ENCODE peak calls at places on chromosomes 5 and 9, in six cellular contexts. F is Caki2; R is naive thymus-derived CD8-positive, alpha-beta T cell; D is body of pancreas; G is NCI-H187 treated with DMSO at 0.1 percent for 48 hours; A is CD8-positive, alpha-beta memory T cell. E is an unnamed sample.

GRCh38 chr9:91131433-91131839 is 230.3 kb downstream of the AUH start:
- DNase-seq in F (peak; percentile 69), R (no peak), D (no peak), G (no peak), A (peak; percentile 14), E (peak; percentile 92)

GRCh38 chr5:2919310-2920018 is 168.0 kb upstream of the IRX2 start:
- DNase-seq in F (no peak), R (no peak), D (no peak), G (no peak), A (no peak), E (no peak)

GRCh38 chr9:22457448-22457847 is 10.8 kb downstream of the DMRTA1 start:
- DNase-seq in F (no peak), R (no peak), D (peak; percentile 22), G (no peak), A (no peak), E (no peak)

GRCh38 chr5:149969181-149969950 is 8.8 kb downstream of the SLC26A2 start:
- DNase-seq in F (no peak), R (no peak), D (no peak), G (no peak), A (no peak), E (no peak)

GRCh38 chr9:121557581-121558422 is 58.2 kb upstream of the GGTA1 start:
- DNase-seq in F (peak; percentile 86), R (no peak), D (peak; percentile 60), G (no peak), A (no peak), E (peak; percentile 89)

GRCh38 chr5:167785896-167786295 is 505.5 kb upstream of the WWC1 start:
- DNase-seq in F (no peak), R (no peak), D (no peak), G (no peak), A (no peak), E (no peak)

GRCh38 chr5:80619081-80619480 is 35.4 kb upstream of the MSH3 start:
- DNase-seq in F (no peak), R (no peak), D (no peak), G (no peak), A (no peak), E (no peak)

GRCh38 chr5:133827001-133827400 is 141.4 kb downstream of the C5orf15 start:
- DNase-seq in F (peak; percentile 80), R (no peak), D (peak; percentile 45), G (peak; percentile 80), A (no peak), E (no peak)

GRCh38 chr9:99490736-99491135 is 268.7 kb downstream of the SEC61B start:
- DNase-seq in F (no peak), R (no peak), D (no peak), G (no peak), A (no peak), E (peak; percentile 89)

GRCh38 chr5:77180167-77181081 is 30.1 kb upstream of the PDE8B start:
- DNase-seq in F (no peak), R (no peak), D (peak; percentile 66), G (no peak), A (no peak), E (peak; percentile 30)

GRCh38 chr5:179793470-179794139 is at the start of gene LTC4S:
- DNase-seq in F (no peak), R (peak; percentile 62), D (peak; percentile 61), G (no peak), A (peak; percentile 41), E (no peak)

GRCh38 chr5:141618030-141618803 is 583 bp downstream of the DIAPH1 start:
- DNase-seq in F (peak; percentile 65), R (peak; percentile 63), D (peak; percentile 91), G (no peak), A (peak; percentile 33), E (peak; percentile 58)

GRCh38 chr5:135429326-135429725 is 17.8 kb downstream of the DCANP1 start:
- DNase-seq in F (no peak), R (no peak), D (no peak), G (no peak), A (no peak), E (peak; percentile 8)

GRCh38 chr5:150703767-150704166 is 2.9 kb upstream of the RBM22 start:
- DNase-seq in F (no peak), R (no peak), D (no peak), G (no peak), A (no peak), E (no peak)

GRCh38 chr5:58019614-58020013 is 440.3 kb downstream of the PLK2 start:
- DNase-seq in F (no peak), R (no peak), D (no peak), G (no peak), A (no peak), E (no peak)

GRCh38 chr9:134968011-134968822 is 50.5 kb upstream of the FCN1 start:
- DNase-seq in F (no peak), R (no peak), D (no peak), G (no peak), A (no peak), E (peak; percentile 25)

GRCh38 chr9:128215491-128216404 is 12.6 kb downstream of the DNM1 start:
- DNase-seq in F (peak; percentile 59), R (no peak), D (no peak), G (no peak), A (no peak), E (peak; percentile 51)

GRCh38 chr9:133130721-133131244 is 9.7 kb upstream of the RALGDS start:
- DNase-seq in F (no peak), R (peak; percentile 70), D (no peak), G (no peak), A (peak; percentile 66), E (no peak)

GRCh38 chr9:124030969-124031451 is 19.4 kb downstream of the LHX2 start:
- DNase-seq in F (no peak), R (no peak), D (no peak), G (no peak), A (no peak), E (peak; percentile 24)

GRCh38 chr9:131395027-131395744 is 1.3 kb downstream of the PRRC2B start:
- DNase-seq in F (peak; percentile 38), R (peak; percentile 86), D (peak; percentile 65), G (no peak), A (peak; percentile 65), E (peak; percentile 50)

GRCh38 chr5:13659391-13659790 is 285.1 kb downstream of the DNAH5 start:
- DNase-seq in F (no peak), R (no peak), D (no peak), G (no peak), A (no peak), E (no peak)

GRCh38 chr9:137387891-137388560 is 34.9 kb downstream of the EXD3 start:
- DNase-seq in F (no peak), R (no peak), D (no peak), G (no peak), A (no peak), E (no peak)

GRCh38 chr5:168611163-168611562 is 32.0 kb upstream of the PANK3 start:
- DNase-seq in F (no peak), R (no peak), D (no peak), G (no peak), A (no peak), E (peak; percentile 59)

GRCh38 chr9:35920004-35920658 is 10.8 kb downstream of the SPAAR start:
- DNase-seq in F (no peak), R (no peak), D (no peak), G (no peak), A (no peak), E (no peak)